ENCODE peak calls at places on chromosome 21, in six cellular contexts. N, S, A, P, J and W are unnamed samples.

GRCh38 chr21:23887709-23888303 is 1719.5 kb downstream of the MRPL39 start:
- DNase-seq in P (no peak), N (no peak), A (no peak), S (no peak), J (no peak), W (no peak)

GRCh38 chr21:31557421-31557955 is 102.0 kb upstream of the SOD1 start:
- DNase-seq in J (peak; percentile 33), A (no peak), P (no peak), N (no peak), S (no peak), W (no peak)

GRCh38 chr21:34844033-34844923 is 175.5 kb downstream of the CLIC6 start:
- DNase-seq in N (no peak), A (no peak), S (peak; percentile 48), J (no peak), P (peak; percentile 61), W (no peak)

GRCh38 chr21:39232926-39233325 is 49.7 kb upstream of the PSMG1 start:
- DNase-seq in S (no peak), A (no peak), J (no peak), N (no peak), P (no peak), W (no peak)

GRCh38 chr21:34526618-34527290 is 14.7 kb upstream of the KCNE1 start:
- DNase-seq in P (peak; percentile 92), S (peak; percentile 72), A (no peak), J (peak; percentile 91), N (no peak), W (peak; percentile 96)

GRCh38 chr21:37233551-37234146 is 33.5 kb downstream of the VPS26C start:
- DNase-seq in S (no peak), P (no peak), J (no peak), N (no peak), A (no peak), W (no peak)

GRCh38 chr21:37225440-37225839 is 41.7 kb downstream of the VPS26C start:
- DNase-seq in S (no peak), P (no peak), A (no peak), J (no peak), N (no peak), W (no peak)

GRCh38 chr21:37074195-37074510 is 1.1 kb downstream of the TTC3 start:
- DNase-seq in S (no peak), P (no peak), N (no peak), A (no peak), J (no peak), W (no peak)

GRCh38 chr21:29007801-29008200 is 11.3 kb downstream of the RWDD2B start:
- DNase-seq in J (no peak), S (no peak), A (no peak), P (no peak), N (no peak), W (no peak)

GRCh38 chr21:36155603-36156338 is 853 bp upstream of the DOP1B start:
- DNase-seq in J (no peak), A (no peak), N (no peak), P (no peak), S (peak; percentile 21), W (no peak)

GRCh38 chr21:20424943-20425342 is 573.3 kb upstream of the NCAM2 start:
- DNase-seq in A (no peak), J (no peak), P (no peak), N (no peak), S (no peak), W (no peak)

GRCh38 chr21:17779486-17779885 is 39.7 kb downstream of the C21orf91 start:
- DNase-seq in S (no peak), J (no peak), P (no peak), A (no peak), N (no peak), W (no peak)

GRCh38 chr21:15141236-15141970 is 76.6 kb upstream of the NRIP1 start:
- DNase-seq in S (no peak), A (no peak), J (no peak), N (no peak), P (no peak), W (no peak)

GRCh38 chr21:39611547-39612190 is 1.1 kb upstream of the B3GALT5 start:
- DNase-seq in P (no peak), S (no peak), J (no peak), N (no peak), A (no peak), W (no peak)

GRCh38 chr21:37071561-37072238 is 1.2 kb downstream of the PIGP start:
- DNase-seq in N (peak; percentile 17), A (no peak), J (peak; percentile 1), S (peak; percentile 46), P (peak; percentile 17), W (peak; percentile 57)

GRCh38 chr21:29649370-29649963 is 290.3 kb downstream of the GRIK1 start:
- DNase-seq in N (no peak), P (no peak), J (no peak), S (no peak), A (no peak), W (no peak)

GRCh38 chr21:31265293-31265692 is 78.8 kb downstream of the TIAM1 start:
- DNase-seq in S (peak; percentile 66), N (no peak), P (peak; percentile 20), A (no peak), J (no peak), W (no peak)

GRCh38 chr21:38244885-38245869 is 11.6 kb upstream of the KCNJ15 start:
- DNase-seq in S (no peak), A (no peak), N (no peak), P (no peak), J (no peak), W (peak; percentile 96)

GRCh38 chr21:41369105-41369914 is 7.5 kb downstream of the MX2 start:
- DNase-seq in S (peak; percentile 49), N (peak; percentile 71), J (peak; percentile 58), A (no peak), P (peak; percentile 65), W (no peak)

GRCh38 chr21:22880573-22880972 is 1882.4 kb downstream of the NCAM2 start:
- DNase-seq in J (no peak), S (no peak), A (no peak), P (no peak), N (no peak), W (no peak)

GRCh38 chr21:34737115-34737514 is 68.3 kb downstream of the CLIC6 start:
- DNase-seq in S (no peak), J (no peak), N (no peak), A (no peak), P (no peak), W (no peak)

GRCh38 chr21:37552496-37553399 is 186.2 kb downstream of the DYRK1A start:
- DNase-seq in N (no peak), S (peak; percentile 59), P (peak; percentile 25), J (peak; percentile 79), A (no peak), W (no peak)

GRCh38 chr21:40587786-40588353 is 259.1 kb downstream of the DSCAM start:
- DNase-seq in N (no peak), S (no peak), J (no peak), P (no peak), A (no peak), W (no peak)

GRCh38 chr21:41283211-41283818 is 33.3 kb upstream of the FAM3B start:
- DNase-seq in P (peak; percentile 66), S (no peak), N (peak; percentile 85), A (peak; percentile 58), J (peak; percentile 75), W (no peak)

GRCh38 chr21:33884361-33885157 is 31.0 kb downstream of the ATP5PO start:
- DNase-seq in N (no peak), S (no peak), J (no peak), A (no peak), P (no peak), W (no peak)

GRCh38 chr21:37886120-37886519 is 30.1 kb downstream of the KCNJ6 start:
- DNase-seq in N (no peak), S (no peak), J (no peak), A (no peak), P (no peak), W (no peak)

GRCh38 chr21:14259669-14260458 is 43.9 kb downstream of the RBM11 start:
- DNase-seq in A (peak; percentile 35), J (peak; percentile 66), N (peak; percentile 46), P (no peak), S (no peak), W (peak; percentile 10)

GRCh38 chr21:36203603-36203889 is 46.9 kb downstream of the DOP1B start:
- DNase-seq in J (no peak), N (no peak), S (no peak), P (no peak), A (no peak), W (peak; percentile 70)

GRCh38 chr21:35077975-35078374 is 28.9 kb upstream of the RUNX1 start:
- DNase-seq in A (no peak), S (no peak), N (no peak), P (no peak), J (no peak), W (no peak)

GRCh38 chr21:31254131-31254530 is 89.9 kb downstream of the TIAM1 start:
- DNase-seq in P (no peak), A (no peak), J (no peak), N (no peak), S (no peak), W (no peak)

GRCh38 chr21:35204850-35205564 is 155.9 kb upstream of the RUNX1 start:
- DNase-seq in S (peak; percentile 80), J (no peak), A (no peak), N (peak; percentile 54), P (peak; percentile 88), W (peak; percentile 53)

GRCh38 chr21:38027901-38028300 is 111.6 kb upstream of the KCNJ6 start:
- DNase-seq in J (no peak), A (no peak), P (no peak), N (no peak), S (no peak), W (peak; percentile 7)

GRCh38 chr21:39601194-39601940 is 11.4 kb upstream of the B3GALT5 start:
- DNase-seq in P (no peak), J (peak; percentile 50), A (no peak), S (no peak), N (no peak), W (no peak)

GRCh38 chr21:39451332-39452206 is at the start of gene SH3BGR:
- DNase-seq in S (peak; percentile 73), J (peak; percentile 95), A (peak; percentile 67), N (no peak), P (peak; percentile 80), W (peak; percentile 38)

GRCh38 chr21:44288251-44289110 is 2.8 kb downstream of the AIRE start:
- DNase-seq in N (no peak), P (no peak), S (no peak), J (no peak), A (no peak), W (no peak)
- H3K4me1 ChIP-seq in N (no peaks in the 10 kb centered on the region), P (no peaks in the 10 kb centered on the region), S (peaks cover 8% of the 10 kb centered on the region), J (no peaks in the 10 kb centered on the region), A (peaks cover 5% of the 10 kb centered on the region), W (peaks cover 7% of the 10 kb centered on the region)

GRCh38 chr21:26433386-26433785 is 139.7 kb downstream of the CYYR1 start:
- DNase-seq in N (no peak), P (no peak), J (no peak), A (no peak), S (no peak), W (no peak)
- H3K4me1 ChIP-seq in N (no peaks in the 10 kb centered on the region), P (no peaks in the 10 kb centered on the region), J (no peaks in the 10 kb centered on the region), A (peaks cover 2% of the 10 kb centered on the region), S (no peaks in the 10 kb centered on the region), W (no peaks in the 10 kb centered on the region)

GRCh38 chr21:45831991-45832740 is 149.4 kb upstream of the COL6A1 start:
- DNase-seq in J (no peak), S (no peak), A (no peak), N (no peak), P (no peak), W (no peak)
- H3K4me1 ChIP-seq in J (no peaks in the 10 kb centered on the region), S (peaks cover 22% of the 10 kb centered on the region), A (peaks cover 3% of the 10 kb centered on the region), N (no peaks in the 10 kb centered on the region), P (peaks cover 9% of the 10 kb centered on the region), W (no peaks in the 10 kb centered on the region)

DNA sequence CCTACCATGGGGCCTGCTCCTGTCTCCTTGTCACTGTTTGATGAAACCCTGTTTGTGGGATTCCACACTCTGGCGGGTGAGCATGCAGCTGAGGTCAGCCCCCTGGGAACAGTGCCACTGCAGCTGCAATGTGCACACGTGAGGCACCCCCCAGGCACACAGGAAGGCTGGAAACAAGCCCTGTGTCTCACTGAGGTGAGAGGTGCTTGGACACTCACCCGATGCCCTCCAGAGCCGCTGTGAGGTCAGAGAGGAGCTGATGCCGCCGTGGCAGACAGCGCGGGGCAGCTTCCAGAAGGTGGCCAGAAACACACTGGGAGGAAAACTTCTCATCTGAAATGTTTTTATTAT is 49.7 kb downstream of the SLX9 start:
- DNase-seq in N (peak; percentile 34), A (no peak), S (no peak), J (no peak), P (no peak), W (no peak)
- H3K4me1 ChIP-seq in N (no peaks in the 10 kb centered on the region), A (peaks cover 2% of the 10 kb centered on the region), S (peaks cover 41% of the 10 kb centered on the region), J (peaks cover 27% of the 10 kb centered on the region), P (peaks cover 47% of the 10 kb centered on the region), W (peaks cover 24% of the 10 kb centered on the region)